ENCODE peak calls at places on chromosome 22, in seven cellular contexts. L is thyroid gland, A is A549, B is adrenal gland, F is Peyer's patch, T is upper lobe of left lung, C is heart left ventricle. Z is an unnamed sample.

GRCh38 chr22:22201185-22201924 is 43.2 kb upstream of the VPREB1 start:
- DNase-seq in L (no peak), A (peak; percentile 48), B (peak; percentile 39), F (no peak), T (no peak), C (peak; percentile 71), Z (no peak)

GRCh38 chr22:26658161-26658560 is 773 bp downstream of the MIAT start:
- DNase-seq in L (no peak), A (no peak), B (no peak), F (no peak), T (no peak), C (no peak), Z (no peak)

GRCh38 chr22:43151251-43152000 is at the start of gene TSPO:
- DNase-seq in L (peak; percentile 75), A (peak; percentile 40), B (peak; percentile 86), F (peak; percentile 91), T (peak; percentile 96), C (peak; percentile 93), Z (peak; percentile 95)

GRCh38 chr22:29313126-29314071 is 2.1 kb downstream of the RASL10A start:
- DNase-seq in L (peak; percentile 61), A (peak; percentile 70), B (peak; percentile 71), F (peak; percentile 74), T (peak; percentile 88), C (peak; percentile 72), Z (no peak)

GRCh38 chr22:19873960-19874306 is 19.3 kb upstream of the GNB1L start:
- DNase-seq in L (no peak), A (no peak), B (no peak), F (no peak), T (no peak), C (peak; percentile 49), Z (no peak)

GRCh38 chr22:31122532-31123291 is at the start of gene INPP5J:
- DNase-seq in L (peak; percentile 83), A (peak; percentile 24), B (peak; percentile 75), F (peak; percentile 89), T (peak; percentile 69), C (no peak), Z (no peak)

GRCh38 chr22:24101966-24102365 is 79.3 kb upstream of the SUSD2 start:
- DNase-seq in L (no peak), A (no peak), B (no peak), F (peak; percentile 23), T (no peak), C (no peak), Z (no peak)

GRCh38 chr22:43777204-43777671 is 34.9 kb downstream of the EFCAB6 start:
- DNase-seq in L (no peak), A (peak; percentile 10), B (no peak), F (no peak), T (no peak), C (no peak), Z (peak; percentile 68)

GRCh38 chr22:36288571-36289405 is 35.9 kb downstream of the APOL1 start:
- DNase-seq in L (no peak), A (no peak), B (peak; percentile 24), F (peak; percentile 45), T (peak; percentile 57), C (no peak), Z (no peak)

DNA sequence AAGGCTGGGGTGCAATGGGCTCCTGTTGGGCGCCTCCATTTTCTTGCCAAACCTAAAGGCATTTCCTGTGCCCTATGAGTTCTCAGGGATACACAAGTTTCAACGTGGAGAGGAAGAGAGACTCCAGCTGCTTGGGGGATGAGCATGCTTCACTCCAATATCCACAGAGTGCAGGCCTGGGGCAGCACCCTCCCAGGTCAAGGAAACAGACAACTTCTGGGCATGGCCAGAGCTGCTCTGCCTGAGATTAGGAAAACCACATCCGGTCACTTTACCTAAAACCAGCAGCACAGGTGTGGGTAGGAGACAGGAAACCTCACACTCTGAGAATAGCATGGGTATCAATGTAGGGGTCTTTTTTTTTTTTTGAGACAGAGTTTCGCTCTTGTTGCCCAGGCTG is 28.7 kb downstream of the TMEM184B start:
- DNase-seq in L (no peak), A (no peak), B (no peak), F (peak; percentile 30), T (no peak), C (no peak), Z (no peak)
- H3K27ac ChIP-seq in L (no peak overlapping the region), A (no peak overlapping the region), B (peak overlapping the region; percentile 62), F (peak overlapping the region; percentile 61), T (peak overlapping the region; percentile 83), C (no peak overlapping the region), Z (no peak overlapping the region)

DNA sequence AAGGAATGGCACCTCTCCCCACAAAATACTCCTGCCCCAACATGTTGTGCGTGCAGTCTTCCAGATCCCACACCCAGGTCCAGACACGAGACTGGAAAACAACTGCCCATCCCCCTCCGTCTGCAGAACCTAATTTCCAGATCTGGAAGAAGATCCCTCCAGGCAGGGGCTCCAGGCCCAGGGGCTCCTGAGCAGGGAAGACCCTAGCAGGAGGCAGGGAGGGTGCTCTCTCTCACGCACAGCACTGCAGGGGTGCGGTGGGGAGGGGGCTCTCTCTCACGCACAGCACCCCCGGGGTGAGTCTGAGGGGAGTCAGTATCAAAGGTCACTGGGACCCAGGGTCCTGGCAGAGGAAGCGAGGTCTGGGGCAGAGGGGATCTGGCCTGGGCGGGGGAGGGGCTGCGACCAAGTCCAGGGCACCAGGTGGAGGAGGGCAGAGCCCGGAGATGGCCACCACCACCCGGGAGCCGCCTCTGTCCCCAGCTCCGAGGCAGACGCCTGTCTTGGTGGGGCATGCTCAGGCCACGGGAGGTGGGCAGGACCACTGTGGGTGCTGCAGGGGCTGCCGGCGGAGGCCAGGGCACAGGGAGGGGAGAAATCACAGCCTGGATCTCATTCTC is 1.7 kb downstream of the MLC1 start:
- DNase-seq in L (no peak), A (no peak), B (no peak), F (no peak), T (peak; percentile 71), C (no peak), Z (no peak)
- TF ChIP-seq POLR2A in L (no peak), A (no peak), B (no peak), F (no peak), T (no peak), C (no peak), Z (no peak)

GRCh38 chr22:35192121-35192918 is 65.0 kb upstream of the HMGXB4 start:
- DNase-seq in L (no peak), A (peak; percentile 3), B (no peak), F (no peak), T (no peak), C (no peak), Z (peak; percentile 70)
- H3K4me1 ChIP-seq in L (no peaks in the 10 kb centered on the region), A (no peaks in the 10 kb centered on the region), B (no peaks in the 10 kb centered on the region), F (no peaks in the 10 kb centered on the region), T (no peaks in the 10 kb centered on the region), C (no peaks in the 10 kb centered on the region), Z (no peaks in the 10 kb centered on the region)

GRCh38 chr22:28053871-28054621 is 135.0 kb upstream of the PITPNB start:
- DNase-seq in L (no peak), A (no peak), B (no peak), F (no peak), T (no peak), C (no peak), Z (no peak)

GRCh38 chr22:28054622-28054871 is 135.5 kb upstream of the PITPNB start:
- DNase-seq in L (no peak), A (no peak), B (no peak), F (no peak), T (no peak), C (no peak), Z (no peak)

GRCh38 chr22:28051091-28051786 is 132.2 kb upstream of the PITPNB start:
- DNase-seq in L (no peak), A (no peak), B (no peak), F (no peak), T (no peak), C (no peak), Z (no peak)

GRCh38 chr22:28052818-28053217 is 133.8 kb upstream of the PITPNB start:
- DNase-seq in L (no peak), A (no peak), B (no peak), F (no peak), T (no peak), C (no peak), Z (no peak)

GRCh38 chr22:28051787-28052356 is 132.8 kb upstream of the PITPNB start:
- DNase-seq in L (peak; percentile 72), A (peak; percentile 53), B (peak; percentile 74), F (peak; percentile 76), T (no peak), C (peak; percentile 79), Z (no peak)
- H3K27ac ChIP-seq in L (no peak overlapping the region), A (no peak overlapping the region), B (no peak overlapping the region), F (no peak overlapping the region), T (peak overlapping the region; percentile 90), C (no peak overlapping the region), Z (no peak overlapping the region)